ENCODE peak calls at places on chromosomes 6 and 20, in four cellular contexts. One of them, this sample, is unnamed.
A peak's percentile ranks its signal among the peaks of the same experiment; 100 is the strongest.

GRCh38 chr6:159959976-159960384 is 8.9 kb upstream of the IGF2R start:
- DNase-seq in kidney: no peak
- DNase-seq in CD8-positive, alpha-beta T cell: no peak
- DNase-seq in HCT116: no peak
- DNase-seq in this sample: peak; percentile 88

GRCh38 chr6:153215242-153215641 is 84.2 kb upstream of the RGS17 start:
- DNase-seq in CD8-positive, alpha-beta T cell: no peak
- DNase-seq in HCT116: no peak
- DNase-seq in kidney: no peak
- DNase-seq in this sample: no peak

GRCh38 chr6:13733178-13733851 is 21.7 kb upstream of the RANBP9 start:
- DNase-seq in CD8-positive, alpha-beta T cell: no peak
- DNase-seq in kidney: peak; percentile 83
- DNase-seq in HCT116: no peak
- DNase-seq in this sample: peak; percentile 78

GRCh38 chr6:16273266-16273665 is 34.9 kb downstream of the GMPR start:
- DNase-seq in kidney: no peak
- DNase-seq in HCT116: no peak
- DNase-seq in CD8-positive, alpha-beta T cell: no peak
- DNase-seq in this sample: no peak

GRCh38 chr6:37675606-37676005 is 22.1 kb downstream of the MDGA1 start:
- DNase-seq in HCT116: no peak
- DNase-seq in kidney: no peak
- DNase-seq in CD8-positive, alpha-beta T cell: no peak
- DNase-seq in this sample: no peak

GRCh38 chr20:4067600-4068261 is 52.4 kb upstream of the RNF24 start:
- DNase-seq in kidney: no peak
- DNase-seq in CD8-positive, alpha-beta T cell: no peak
- DNase-seq in HCT116: no peak
- DNase-seq in this sample: no peak

GRCh38 chr20:23254505-23254904 is 96.1 kb upstream of the NXT1 start:
- DNase-seq in kidney: no peak
- DNase-seq in HCT116: no peak
- DNase-seq in CD8-positive, alpha-beta T cell: no peak
- DNase-seq in this sample: no peak

GRCh38 chr6:134345780-134346179 is 27.9 kb upstream of the SGK1 start:
- DNase-seq in CD8-positive, alpha-beta T cell: no peak
- DNase-seq in HCT116: no peak
- DNase-seq in kidney: no peak
- DNase-seq in this sample: no peak

GRCh38 chr6:108242721-108243120 is 18.1 kb downstream of the SNX3 start:
- DNase-seq in CD8-positive, alpha-beta T cell: no peak
- DNase-seq in kidney: no peak
- DNase-seq in HCT116: no peak
- DNase-seq in this sample: no peak

GRCh38 chr6:136809461-136809860 is 12.9 kb upstream of the PEX7 start:
- DNase-seq in kidney: no peak
- DNase-seq in CD8-positive, alpha-beta T cell: no peak
- DNase-seq in HCT116: no peak
- DNase-seq in this sample: no peak

GRCh38 chr6:159110748-159111147 is 58.5 kb upstream of the FNDC1 start:
- DNase-seq in HCT116: no peak
- DNase-seq in CD8-positive, alpha-beta T cell: no peak
- DNase-seq in kidney: no peak
- DNase-seq in this sample: no peak

GRCh38 chr6:109239192-109239917 is 142.9 kb downstream of the CD164 start:
- DNase-seq in kidney: no peak
- DNase-seq in HCT116: no peak
- DNase-seq in CD8-positive, alpha-beta T cell: no peak
- DNase-seq in this sample: no peak

GRCh38 chr20:36541227-36542018 is at the start of gene MYL9:
- DNase-seq in kidney: peak; percentile 98
- DNase-seq in CD8-positive, alpha-beta T cell: no peak
- DNase-seq in HCT116: no peak
- DNase-seq in this sample: no peak

GRCh38 chr6:12275084-12275483 is 15.1 kb upstream of the EDN1 start:
- DNase-seq in CD8-positive, alpha-beta T cell: no peak
- DNase-seq in kidney: no peak
- DNase-seq in HCT116: no peak
- DNase-seq in this sample: no peak

GRCh38 chr6:87705070-87705691 is 3.1 kb upstream of the AKIRIN2 start:
- DNase-seq in HCT116: no peak
- DNase-seq in CD8-positive, alpha-beta T cell: no peak
- DNase-seq in kidney: no peak
- DNase-seq in this sample: no peak

GRCh38 chr20:2618815-2619214 is 33.6 kb upstream of the NOP56 start:
- DNase-seq in CD8-positive, alpha-beta T cell: no peak
- DNase-seq in HCT116: no peak
- DNase-seq in kidney: no peak
- DNase-seq in this sample: no peak

GRCh38 chr20:1491891-1492642 is 847 bp upstream of the SIRPB2 start:
- DNase-seq in HCT116: no peak
- DNase-seq in kidney: no peak
- DNase-seq in CD8-positive, alpha-beta T cell: no peak
- DNase-seq in this sample: no peak

GRCh38 chr20:42027746-42028268 is 409.6 kb upstream of the CHD6 start:
- DNase-seq in CD8-positive, alpha-beta T cell: no peak
- DNase-seq in HCT116: no peak
- DNase-seq in kidney: no peak
- DNase-seq in this sample: no peak

GRCh38 chr6:118899948-118900347 is 6.0 kb downstream of the ASF1A start:
- DNase-seq in HCT116: no peak
- DNase-seq in kidney: no peak
- DNase-seq in CD8-positive, alpha-beta T cell: no peak
- DNase-seq in this sample: no peak

GRCh38 chr20:54179946-54180345 is 6.2 kb upstream of the CYP24A1 start:
- DNase-seq in CD8-positive, alpha-beta T cell: no peak
- DNase-seq in kidney: no peak
- DNase-seq in HCT116: no peak
- DNase-seq in this sample: no peak

GRCh38 chr20:45372646-45373352 is 5.3 kb downstream of the TP53TG5 start:
- DNase-seq in CD8-positive, alpha-beta T cell: no peak
- DNase-seq in kidney: no peak
- DNase-seq in HCT116: no peak
- DNase-seq in this sample: no peak

GRCh38 chr6:143949962-143950361 is 58.1 kb downstream of the PLAGL1 start:
- DNase-seq in HCT116: no peak
- DNase-seq in CD8-positive, alpha-beta T cell: no peak
- DNase-seq in kidney: no peak
- DNase-seq in this sample: no peak

GRCh38 chr6:12516070-12516469 is 200.5 kb upstream of the PHACTR1 start:
- DNase-seq in kidney: no peak
- DNase-seq in CD8-positive, alpha-beta T cell: no peak
- DNase-seq in HCT116: no peak
- DNase-seq in this sample: no peak

GRCh38 chr6:132464538-132465256 is 48.2 kb downstream of the STX7 start:
- DNase-seq in HCT116: no peak
- DNase-seq in kidney: no peak
- DNase-seq in CD8-positive, alpha-beta T cell: no peak
- DNase-seq in this sample: no peak

GRCh38 chr20:11045412-11046175 is 371.8 kb upstream of the JAG1 start:
- DNase-seq in kidney: no peak
- DNase-seq in HCT116: no peak
- DNase-seq in CD8-positive, alpha-beta T cell: no peak
- DNase-seq in this sample: no peak

GRCh38 chr6:11009353-11009752 is 34.8 kb downstream of the ELOVL2 start:
- DNase-seq in CD8-positive, alpha-beta T cell: no peak
- DNase-seq in kidney: no peak
- DNase-seq in HCT116: peak; percentile 34
- DNase-seq in this sample: no peak

GRCh38 chr6:137661601-137662000 is 167.4 kb upstream of the OLIG3 start:
- DNase-seq in kidney: no peak
- DNase-seq in HCT116: no peak
- DNase-seq in CD8-positive, alpha-beta T cell: peak; percentile 63
- DNase-seq in this sample: no peak

DNA sequence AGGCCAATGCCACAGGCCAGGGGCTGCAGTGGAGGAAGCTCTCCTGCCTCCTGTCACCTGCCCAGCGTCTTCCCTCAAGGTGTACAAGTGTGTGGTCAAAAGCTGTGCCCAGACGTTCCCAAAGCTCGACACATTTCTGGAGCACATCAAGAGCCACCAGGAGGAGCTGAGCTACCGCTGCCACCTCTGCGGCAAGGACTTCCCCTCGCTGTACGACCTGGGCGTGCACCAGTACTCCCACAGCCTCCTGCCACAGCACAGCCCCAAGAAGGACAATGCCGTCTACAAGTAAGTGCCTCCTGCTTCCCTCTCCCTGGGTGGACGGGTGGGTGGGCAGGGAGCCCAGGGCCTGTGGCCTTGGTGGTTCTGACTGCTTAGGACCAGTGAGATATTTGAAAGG is 38.2 kb downstream of the ZNF341 start:
- DNase-seq in kidney: no peak
- DNase-seq in HCT116: no peak
- DNase-seq in CD8-positive, alpha-beta T cell: no peak
- DNase-seq in this sample: no peak
- TF ChIP-seq CTCF in kidney: no peak
- TF ChIP-seq CTCF in HCT116: no peak
- TF ChIP-seq CTCF in CD8-positive, alpha-beta T cell: no peak
- TF ChIP-seq CTCF in this sample: no peak

GRCh38 chr6:30985490-30985889 is 2.0 kb downstream of the MUC21 start:
- DNase-seq in kidney: no peak
- DNase-seq in CD8-positive, alpha-beta T cell: no peak
- DNase-seq in HCT116: no peak
- DNase-seq in this sample: no peak

GRCh38 chr6:30979076-30979475 is 4.4 kb upstream of the MUC21 start:
- DNase-seq in HCT116: no peak
- DNase-seq in kidney: no peak
- DNase-seq in CD8-positive, alpha-beta T cell: no peak
- DNase-seq in this sample: no peak

GRCh38 chr6:30983439-30983838 is at the start of gene MUC21:
- DNase-seq in HCT116: no peak
- DNase-seq in kidney: no peak
- DNase-seq in CD8-positive, alpha-beta T cell: no peak
- DNase-seq in this sample: no peak

GRCh38 chr6:30979690-30980089 is 3.8 kb upstream of the MUC21 start:
- DNase-seq in kidney: no peak
- DNase-seq in CD8-positive, alpha-beta T cell: no peak
- DNase-seq in HCT116: no peak
- DNase-seq in this sample: no peak

DNA sequence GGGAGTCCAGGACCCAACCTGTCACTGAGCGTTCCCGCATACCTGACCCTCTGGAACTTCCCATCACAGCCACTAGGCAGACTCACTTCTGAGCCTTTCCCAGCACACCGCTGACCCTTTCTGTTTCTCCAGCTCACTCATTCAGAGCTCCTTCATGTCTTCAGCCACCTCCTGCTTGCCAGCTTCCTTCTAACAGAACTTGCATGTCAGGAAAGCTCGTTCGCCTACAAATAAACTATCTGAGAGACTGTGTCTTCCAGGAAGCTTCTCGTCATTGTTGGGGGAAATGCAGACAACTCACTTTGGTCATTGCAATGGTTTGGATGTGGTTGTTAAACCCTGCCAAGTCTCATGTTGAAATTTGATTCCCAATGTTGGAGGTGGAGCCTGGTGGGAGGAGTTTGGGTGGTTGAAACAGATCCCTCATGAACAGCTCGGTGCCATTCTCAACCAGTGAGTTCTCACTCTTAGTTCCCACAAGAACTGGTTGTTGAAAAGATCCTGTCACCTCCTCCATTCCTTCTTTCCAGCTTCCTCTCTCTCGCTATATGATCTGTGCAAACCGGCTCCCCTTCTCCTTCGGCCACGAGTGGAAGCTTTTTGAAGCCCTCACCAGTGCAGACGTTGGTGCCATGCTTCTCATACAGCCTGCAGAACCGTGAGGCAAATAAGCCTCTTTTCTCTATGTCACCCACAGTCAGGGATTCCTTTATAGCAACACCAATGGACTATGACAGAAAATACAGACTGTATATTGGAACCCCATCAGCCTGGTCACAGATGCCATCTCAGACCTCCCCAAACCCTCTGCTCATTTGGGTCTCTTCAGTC is 1.4 kb upstream of the MUC21 start:
- DNase-seq in kidney: no peak
- DNase-seq in CD8-positive, alpha-beta T cell: no peak
- DNase-seq in HCT116: no peak
- DNase-seq in this sample: peak; percentile 44
- H3K4me3 ChIP-seq in kidney: peak overlapping the region; percentile 50
- H3K4me3 ChIP-seq in CD8-positive, alpha-beta T cell: no peak overlapping the region
- H3K4me3 ChIP-seq in HCT116: no peak overlapping the region
- H3K4me3 ChIP-seq in this sample: peak overlapping the region; percentile 21

DNA sequence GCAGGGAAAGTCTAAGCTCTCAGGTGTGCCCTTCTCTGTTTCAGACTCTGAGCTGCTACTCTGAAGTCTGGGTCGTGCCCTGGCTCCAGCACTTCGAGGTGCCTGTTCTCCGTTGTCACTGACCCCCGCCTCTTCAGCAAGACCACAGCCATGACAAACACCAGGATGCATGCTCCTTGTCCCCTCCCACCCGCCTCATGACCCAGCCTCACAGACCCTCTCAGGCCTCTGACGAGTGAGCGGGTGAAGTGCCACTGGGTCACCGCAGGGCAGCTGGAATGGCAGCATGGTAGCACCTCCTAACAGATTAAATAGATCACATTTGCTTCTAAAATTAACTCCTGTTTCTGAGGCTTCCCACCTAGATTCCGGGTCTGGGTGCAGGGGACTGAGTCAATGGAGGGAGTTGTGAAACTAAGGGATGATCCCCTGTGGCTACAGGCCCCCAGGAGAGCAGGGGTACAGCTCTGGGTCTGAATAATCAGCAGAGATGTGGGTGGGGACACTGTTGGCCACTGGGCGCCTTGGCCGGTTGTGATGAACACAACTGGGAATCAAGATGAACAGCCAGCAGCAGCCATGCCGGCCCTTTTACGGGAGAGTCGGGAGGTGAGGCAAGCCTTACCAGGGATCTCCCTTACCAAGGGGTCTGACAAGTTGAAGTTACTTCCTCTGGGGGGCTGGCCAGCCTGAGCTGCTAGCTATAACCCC is 10.7 kb downstream of the CST7 start:
- DNase-seq in CD8-positive, alpha-beta T cell: no peak
- DNase-seq in kidney: no peak
- DNase-seq in HCT116: no peak
- DNase-seq in this sample: no peak
- TF ChIP-seq CTCF in CD8-positive, alpha-beta T cell: no peak
- TF ChIP-seq CTCF in kidney: no peak
- TF ChIP-seq CTCF in HCT116: no peak
- TF ChIP-seq CTCF in this sample: no peak

DNA sequence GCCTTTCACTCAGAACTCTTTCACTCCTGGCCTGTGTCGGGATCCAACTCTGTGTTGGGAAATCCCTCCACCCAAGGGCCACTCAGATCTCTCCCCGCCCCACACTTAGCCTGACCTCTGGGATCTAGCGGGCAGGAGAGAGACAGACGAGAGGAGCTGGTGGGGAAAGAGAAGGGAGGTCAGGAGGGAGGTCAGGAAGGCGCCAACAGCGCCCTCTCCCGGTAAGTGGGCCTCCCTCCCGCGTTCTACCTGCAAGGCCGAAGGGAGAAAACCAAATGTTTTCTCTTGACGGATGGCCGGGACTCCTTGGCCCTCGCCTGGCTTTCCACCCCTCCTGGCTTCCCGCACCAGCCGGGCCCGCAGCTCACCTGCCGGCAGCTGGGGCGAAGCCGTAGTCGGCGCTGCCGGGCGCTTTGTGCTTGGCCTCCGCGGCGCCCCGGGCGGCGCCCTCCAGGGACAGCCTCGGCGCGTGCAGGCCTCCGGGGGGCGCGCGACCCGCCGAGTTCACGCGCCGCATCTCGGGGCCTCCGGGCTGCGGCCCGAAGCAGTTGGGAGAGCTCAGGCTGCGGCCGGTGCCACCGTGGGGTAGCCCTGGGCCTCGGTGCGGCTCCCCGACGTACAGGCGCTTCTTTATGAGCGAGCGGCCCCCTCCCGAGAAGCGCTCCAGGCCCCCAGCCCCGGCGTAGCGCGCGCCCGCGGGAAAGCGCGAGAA is 38.2 kb downstream of the C6orf132 start:
- DNase-seq in kidney: no peak
- DNase-seq in HCT116: no peak
- DNase-seq in CD8-positive, alpha-beta T cell: peak; percentile 73
- DNase-seq in this sample: no peak
- H3K4me3 ChIP-seq in kidney: no peak overlapping the region
- H3K4me3 ChIP-seq in HCT116: no peak overlapping the region
- H3K4me3 ChIP-seq in CD8-positive, alpha-beta T cell: peak overlapping the region; percentile 69
- H3K4me3 ChIP-seq in this sample: no peak overlapping the region

This sample was measured in HFF-Myc.